ENCODE peak calls at places on chromosomes 11 and 22, in five cellular contexts. M, I, V, P and S are unnamed samples.

GRCh38 chr11:17846852-17847453 is 112.4 kb downstream of the KCNC1 start:
- DNase-seq in P (peak), V (no peak), I (peak), M (no peak), S (no peak)

GRCh38 chr22:29470159-29470855 is 9.7 kb upstream of the NEFH start:
- DNase-seq in M (no peak), V (peak), I (peak), P (peak), S (no peak)

GRCh38 chr22:32037236-32037635 is 5.8 kb upstream of the SLC5A1 start:
- DNase-seq in M (no peak), P (no peak), V (peak), I (no peak), S (no peak)

GRCh38 chr11:10943968-10944367 is 86.1 kb upstream of the ZBED5 start:
- DNase-seq in V (no peak), M (no peak), I (peak), P (peak), S (no peak)

GRCh38 chr22:41836551-41836950 is 3.6 kb downstream of the SREBF2 start:
- DNase-seq in V (no peak), I (no peak), P (no peak), M (no peak), S (no peak)

GRCh38 chr11:30983810-30984441 is 385.6 kb downstream of the DCDC1 start:
- DNase-seq in I (no peak), M (no peak), P (no peak), V (no peak), S (no peak)

GRCh38 chr22:37557321-37558001 is 2.8 kb upstream of the CDC42EP1 start:
- DNase-seq in I (no peak), P (no peak), M (no peak), V (no peak), S (no peak)

GRCh38 chr11:101336858-101337257 is 207.2 kb upstream of the PGR start:
- DNase-seq in I (no peak), P (no peak), V (no peak), M (no peak), S (no peak)

GRCh38 chr22:32353292-32353691 is 4.4 kb upstream of the RFPL3 start:
- DNase-seq in P (no peak), M (no peak), I (no peak), V (no peak), S (no peak)

GRCh38 chr22:27515091-27515523 is 286.4 kb downstream of the MN1 start:
- DNase-seq in M (no peak), V (peak), I (peak), P (peak), S (no peak)

GRCh38 chr11:130523166-130523565 is 74.7 kb downstream of the ADAMTS15 start:
- DNase-seq in P (peak), M (no peak), V (no peak), I (no peak), S (no peak)

GRCh38 chr11:6557761-6558674 is 45.4 kb downstream of the RRP8 start:
- DNase-seq in M (no peak), P (no peak), V (no peak), I (no peak), S (no peak)

GRCh38 chr11:43489869-43490465 is 131.2 kb downstream of the TTC17 start:
- DNase-seq in M (no peak), V (no peak), P (no peak), I (peak), S (no peak)

GRCh38 chr11:65498042-65498726 is 661 bp upstream of the MALAT1 start:
- DNase-seq in P (peak), I (peak), V (peak), M (no peak), S (peak)

GRCh38 chr11:95147364-95147905 is 57.8 kb downstream of the ENDOD1 start:
- DNase-seq in P (peak), V (peak), M (no peak), I (peak), S (peak)

GRCh38 chr11:131810511-131810910 is 440.1 kb downstream of the NTM start:
- DNase-seq in P (no peak), I (no peak), V (peak), M (no peak), S (no peak)

GRCh38 chr11:62269654-62270278 is at the start of gene SCGB2A2:
- DNase-seq in P (no peak), V (no peak), I (no peak), M (no peak), S (no peak)

GRCh38 chr11:8384199-8384821 is 120.6 kb upstream of the LMO1 start:
- DNase-seq in V (peak), I (peak), M (no peak), P (peak), S (peak)

GRCh38 chr11:115085461-115086220 is 407.3 kb downstream of the NXPE2 start:
- DNase-seq in V (no peak), I (no peak), P (peak), M (no peak), S (no peak)

GRCh38 chr11:20013346-20014066 is 146.8 kb downstream of the DBX1 start:
- DNase-seq in I (no peak), P (peak), V (no peak), M (no peak), S (peak)

GRCh38 chr11:19400296-19400695 is 159.6 kb upstream of the E2F8 start:
- DNase-seq in M (no peak), V (no peak), I (no peak), P (no peak), S (no peak)

GRCh38 chr11:64314805-64315561 is 2.4 kb downstream of the TRMT112 start:
- DNase-seq in M (no peak), P (no peak), I (no peak), V (no peak), S (no peak)

GRCh38 chr11:110565344-110565684 is 135.6 kb downstream of the FDX1 start:
- DNase-seq in I (peak), M (no peak), P (peak), V (peak), S (peak)

GRCh38 chr11:84316866-84317560 is 1030.8 kb upstream of the CCDC90B start:
- DNase-seq in P (peak), V (peak), I (peak), M (peak), S (peak)

GRCh38 chr11:69468911-69469885 is 12.3 kb upstream of the LINC01488 start:
- DNase-seq in P (no peak), V (no peak), M (no peak), I (no peak), S (no peak)

GRCh38 chr22:19287076-19287724 is 4.3 kb downstream of the CLTCL1 start:
- DNase-seq in V (peak), M (no peak), I (peak), P (peak), S (peak)

GRCh38 chr11:48036011-48036410 is 55.7 kb downstream of the PTPRJ start:
- DNase-seq in P (peak), V (no peak), I (peak), M (no peak), S (peak)

GRCh38 chr11:65321828-65322495 is 7.3 kb downstream of the CDC42EP2 start:
- DNase-seq in V (no peak), P (no peak), I (no peak), M (no peak), S (no peak)

GRCh38 chr22:39526736-39527171 is 5.8 kb downstream of the RPS19BP1 start:
- DNase-seq in I (no peak), M (no peak), P (no peak), V (no peak), S (no peak)